ENCODE peak calls at places on chromosomes 5 and 9, in eight cellular contexts. W is NCI-H1105, F is GM06990, I is thyroid gland, V is epithelial cell of proximal tubule, O is GM19239, M is NCI-H187, C is SK-MEL-5. H is an unnamed sample.

GRCh38 chr5:178074266-178074952 is 38.9 kb upstream of the N4BP3 start:
- DNase-seq in W (no peak), F (no peak), I (no peak), V (no peak), O (no peak), M (no peak), C (peak; percentile 84), H (no peak)

GRCh38 chr5:67166460-67166871 is 30.1 kb downstream of the CD180 start:
- DNase-seq in W (no peak), F (no peak), I (peak; percentile 38), V (no peak), O (peak; percentile 15), M (no peak), C (peak; percentile 16), H (no peak)

GRCh38 chr5:15885156-15885555 is 294.4 kb downstream of the MARCHF11 start:
- DNase-seq in W (no peak), F (no peak), I (no peak), V (no peak), O (no peak), M (no peak), C (no peak), H (no peak)

GRCh38 chr9:133384736-133385321 is 8.7 kb downstream of the STKLD1 start:
- DNase-seq in W (no peak), F (no peak), I (no peak), V (no peak), O (no peak), M (no peak), C (no peak), H (no peak)

GRCh38 chr9:26949604-26950003 is 2.6 kb upstream of the PLAA start:
- DNase-seq in W (no peak), F (no peak), I (no peak), V (no peak), O (no peak), M (no peak), C (no peak), H (no peak)

GRCh38 chr5:4246447-4246846 is 650.8 kb downstream of the IRX1 start:
- DNase-seq in W (no peak), F (no peak), I (peak; percentile 17), V (no peak), O (no peak), M (no peak), C (no peak), H (no peak)

GRCh38 chr5:31220968-31221367 is 27.5 kb downstream of the CDH6 start:
- DNase-seq in W (no peak), F (no peak), I (no peak), V (no peak), O (no peak), M (no peak), C (no peak), H (peak; percentile 35)

GRCh38 chr9:4583001-4583400 is 79.1 kb upstream of the PLPP6 start:
- DNase-seq in W (no peak), F (no peak), I (no peak), V (no peak), O (no peak), M (no peak), C (no peak), H (no peak)

GRCh38 chr5:10695055-10695649 is 65.9 kb downstream of the DAP start:
- DNase-seq in W (peak; percentile 71), F (peak; percentile 43), I (peak; percentile 96), V (no peak), O (no peak), M (peak; percentile 23), C (peak; percentile 88), H (peak; percentile 60)

GRCh38 chr9:120928015-120928719 is 1.6 kb upstream of the TRAF1 start:
- DNase-seq in W (no peak), F (peak; percentile 49), I (peak; percentile 59), V (no peak), O (no peak), M (no peak), C (no peak), H (no peak)